ENCODE peak calls at places on chromosomes 7 and 10, in six cellular contexts. One of them, this sample, is unnamed.
A peak's percentile ranks its signal among the peaks of the same experiment; 100 is the strongest.

GRCh38 chr7:54944179-54944578 is 74.6 kb upstream of the EGFR start:
- DNase-seq in HepG2: no peak
- DNase-seq in HCT116: no peak
- DNase-seq in GM12878: no peak
- DNase-seq in K562: no peak
- DNase-seq in H1: no peak
- DNase-seq in this sample: no peak

GRCh38 chr10:2978574-2979266 is 88.6 kb upstream of the PFKP start:
- DNase-seq in HepG2: no peak
- DNase-seq in HCT116: no peak
- DNase-seq in GM12878: no peak
- DNase-seq in K562: no peak
- DNase-seq in H1: no peak
- DNase-seq in this sample: no peak

GRCh38 chr10:118773041-118773440 is 18.3 kb upstream of the CACUL1 start:
- DNase-seq in HepG2: no peak
- DNase-seq in HCT116: no peak
- DNase-seq in GM12878: no peak
- DNase-seq in K562: no peak
- DNase-seq in H1: no peak
- DNase-seq in this sample: no peak

GRCh38 chr10:103793429-103793828 is 61.9 kb downstream of the SH3PXD2A start:
- DNase-seq in HepG2: peak; percentile 62
- DNase-seq in HCT116: no peak
- DNase-seq in GM12878: no peak
- DNase-seq in K562: no peak
- DNase-seq in H1: no peak
- DNase-seq in this sample: no peak

GRCh38 chr10:104630731-104631130 is 10.4 kb upstream of the SORCS3 start:
- DNase-seq in HepG2: no peak
- DNase-seq in HCT116: no peak
- DNase-seq in GM12878: no peak
- DNase-seq in K562: no peak
- DNase-seq in H1: no peak
- DNase-seq in this sample: no peak

GRCh38 chr10:30821994-30822692 is 192.6 kb upstream of the LYZL2 start:
- DNase-seq in HepG2: no peak
- DNase-seq in HCT116: no peak
- DNase-seq in GM12878: no peak
- DNase-seq in K562: no peak
- DNase-seq in H1: no peak
- DNase-seq in this sample: no peak

GRCh38 chr10:15710455-15710854 is 9.3 kb downstream of the ITGA8 start:
- DNase-seq in HepG2: no peak
- DNase-seq in HCT116: no peak
- DNase-seq in GM12878: no peak
- DNase-seq in K562: no peak
- DNase-seq in H1: no peak
- DNase-seq in this sample: no peak

GRCh38 chr7:50507898-50508470 is 57.2 kb downstream of the DDC start:
- DNase-seq in HepG2: no peak
- DNase-seq in HCT116: no peak
- DNase-seq in GM12878: no peak
- DNase-seq in K562: no peak
- DNase-seq in H1: no peak
- DNase-seq in this sample: no peak

GRCh38 chr7:20260219-20260618 is 43.0 kb upstream of the MACC1 start:
- DNase-seq in HepG2: no peak
- DNase-seq in HCT116: no peak
- DNase-seq in GM12878: no peak
- DNase-seq in K562: no peak
- DNase-seq in H1: no peak
- DNase-seq in this sample: no peak

GRCh38 chr10:18332048-18332447 is 191.8 kb downstream of the CACNB2 start:
- DNase-seq in HepG2: no peak
- DNase-seq in HCT116: no peak
- DNase-seq in GM12878: no peak
- DNase-seq in K562: no peak
- DNase-seq in H1: no peak
- DNase-seq in this sample: no peak

GRCh38 chr7:54541941-54542618 is at the start of gene VSTM2A:
- DNase-seq in HepG2: no peak
- DNase-seq in HCT116: no peak
- DNase-seq in GM12878: no peak
- DNase-seq in K562: no peak
- DNase-seq in H1: peak; percentile 79
- DNase-seq in this sample: peak; percentile 63

GRCh38 chr10:124283215-124284046 is 135.3 kb downstream of the OAT start:
- DNase-seq in HepG2: no peak
- DNase-seq in HCT116: no peak
- DNase-seq in GM12878: no peak
- DNase-seq in K562: no peak
- DNase-seq in H1: no peak
- DNase-seq in this sample: no peak

GRCh38 chr10:25805986-25806385 is 128.0 kb upstream of the MYO3A start:
- DNase-seq in HepG2: no peak
- DNase-seq in HCT116: no peak
- DNase-seq in GM12878: no peak
- DNase-seq in K562: no peak
- DNase-seq in H1: no peak
- DNase-seq in this sample: no peak

GRCh38 chr7:30028749-30029635 is 780 bp downstream of the PLEKHA8 start:
- DNase-seq in HepG2: peak; percentile 71
- DNase-seq in HCT116: peak; percentile 12
- DNase-seq in GM12878: no peak
- DNase-seq in K562: no peak
- DNase-seq in H1: no peak
- DNase-seq in this sample: no peak

GRCh38 chr7:128030999-128031681 is at the start of gene LRRC4:
- DNase-seq in HepG2: no peak
- DNase-seq in HCT116: no peak
- DNase-seq in GM12878: no peak
- DNase-seq in K562: no peak
- DNase-seq in H1: no peak
- DNase-seq in this sample: no peak

GRCh38 chr10:22605168-22605567 is 109.2 kb downstream of the PIP4K2A start:
- DNase-seq in HepG2: no peak
- DNase-seq in HCT116: no peak
- DNase-seq in GM12878: peak; percentile 82
- DNase-seq in K562: no peak
- DNase-seq in H1: no peak
- DNase-seq in this sample: no peak

GRCh38 chr7:128829391-128830166 is 627 bp upstream of the FLNC start:
- DNase-seq in HepG2: no peak
- DNase-seq in HCT116: no peak
- DNase-seq in GM12878: no peak
- DNase-seq in K562: peak; percentile 59
- DNase-seq in H1: no peak
- DNase-seq in this sample: no peak

GRCh38 chr10:60175418-60175817 is 214.3 kb downstream of the ANK3 start:
- DNase-seq in HepG2: no peak
- DNase-seq in HCT116: no peak
- DNase-seq in GM12878: no peak
- DNase-seq in K562: no peak
- DNase-seq in H1: no peak
- DNase-seq in this sample: no peak

GRCh38 chr10:11242443-11243386 is 225.0 kb downstream of the CELF2 start:
- DNase-seq in HepG2: no peak
- DNase-seq in HCT116: no peak
- DNase-seq in GM12878: peak; percentile 90
- DNase-seq in K562: no peak
- DNase-seq in H1: no peak
- DNase-seq in this sample: no peak

GRCh38 chr10:14822879-14823755 is 14.7 kb downstream of the CDNF start:
- DNase-seq in HepG2: peak; percentile 12
- DNase-seq in HCT116: peak; percentile 16
- DNase-seq in GM12878: no peak
- DNase-seq in K562: no peak
- DNase-seq in H1: no peak
- DNase-seq in this sample: no peak

GRCh38 chr10:106836923-106837322 is 327.6 kb downstream of the SORCS1 start:
- DNase-seq in HepG2: no peak
- DNase-seq in HCT116: no peak
- DNase-seq in GM12878: peak; percentile 83
- DNase-seq in K562: no peak
- DNase-seq in H1: no peak
- DNase-seq in this sample: no peak

GRCh38 chr7:149126662-149127321 is 668 bp upstream of the ZNF425 start:
- DNase-seq in HepG2: no peak
- DNase-seq in HCT116: no peak
- DNase-seq in GM12878: no peak
- DNase-seq in K562: peak; percentile 90
- DNase-seq in H1: peak; percentile 73
- DNase-seq in this sample: no peak

GRCh38 chr7:30594055-30594539 is 581 bp upstream of the GARS1 start:
- DNase-seq in HepG2: peak; percentile 60
- DNase-seq in HCT116: no peak
- DNase-seq in GM12878: peak; percentile 23
- DNase-seq in K562: peak; percentile 39
- DNase-seq in H1: peak; percentile 70
- DNase-seq in this sample: peak; percentile 52

GRCh38 chr10:102595914-102596313 is 48.4 kb upstream of the TRIM8 start:
- DNase-seq in HepG2: no peak
- DNase-seq in HCT116: no peak
- DNase-seq in GM12878: no peak
- DNase-seq in K562: no peak
- DNase-seq in H1: no peak
- DNase-seq in this sample: peak; percentile 25

GRCh38 chr7:134362587-134363483 is 46.1 kb upstream of the SLC35B4 start:
- DNase-seq in HepG2: no peak
- DNase-seq in HCT116: no peak
- DNase-seq in GM12878: no peak
- DNase-seq in K562: no peak
- DNase-seq in H1: no peak
- DNase-seq in this sample: no peak

GRCh38 chr10:31146496-31147219 is 115.0 kb upstream of the ZNF438 start:
- DNase-seq in HepG2: no peak
- DNase-seq in HCT116: peak; percentile 60
- DNase-seq in GM12878: no peak
- DNase-seq in K562: no peak
- DNase-seq in H1: no peak
- DNase-seq in this sample: no peak

GRCh38 chr7:68542831-68543230 is 1055.4 kb upstream of the AUTS2 start:
- DNase-seq in HepG2: no peak
- DNase-seq in HCT116: no peak
- DNase-seq in GM12878: no peak
- DNase-seq in K562: no peak
- DNase-seq in H1: no peak
- DNase-seq in this sample: no peak

GRCh38 chr7:101537205-101537604 is 91.9 kb downstream of the MYL10 start:
- DNase-seq in HepG2: peak; percentile 78
- DNase-seq in HCT116: no peak
- DNase-seq in GM12878: no peak
- DNase-seq in K562: no peak
- DNase-seq in H1: no peak
- DNase-seq in this sample: no peak

GRCh38 chr7:118626739-118627138 is 402.2 kb downstream of the ANKRD7 start:
- DNase-seq in HepG2: no peak
- DNase-seq in HCT116: no peak
- DNase-seq in GM12878: no peak
- DNase-seq in K562: no peak
- DNase-seq in H1: no peak
- DNase-seq in this sample: no peak

GRCh38 chr7:230274-230673 is 37.9 kb downstream of the FAM20C start:
- DNase-seq in HepG2: no peak
- DNase-seq in HCT116: no peak
- DNase-seq in GM12878: no peak
- DNase-seq in K562: no peak
- DNase-seq in H1: no peak
- DNase-seq in this sample: no peak

GRCh38 chr10:83012866-83013265 is 1126.4 kb upstream of the GHITM start:
- DNase-seq in HepG2: no peak
- DNase-seq in HCT116: no peak
- DNase-seq in GM12878: no peak
- DNase-seq in K562: no peak
- DNase-seq in H1: no peak
- DNase-seq in this sample: peak; percentile 8

DNA sequence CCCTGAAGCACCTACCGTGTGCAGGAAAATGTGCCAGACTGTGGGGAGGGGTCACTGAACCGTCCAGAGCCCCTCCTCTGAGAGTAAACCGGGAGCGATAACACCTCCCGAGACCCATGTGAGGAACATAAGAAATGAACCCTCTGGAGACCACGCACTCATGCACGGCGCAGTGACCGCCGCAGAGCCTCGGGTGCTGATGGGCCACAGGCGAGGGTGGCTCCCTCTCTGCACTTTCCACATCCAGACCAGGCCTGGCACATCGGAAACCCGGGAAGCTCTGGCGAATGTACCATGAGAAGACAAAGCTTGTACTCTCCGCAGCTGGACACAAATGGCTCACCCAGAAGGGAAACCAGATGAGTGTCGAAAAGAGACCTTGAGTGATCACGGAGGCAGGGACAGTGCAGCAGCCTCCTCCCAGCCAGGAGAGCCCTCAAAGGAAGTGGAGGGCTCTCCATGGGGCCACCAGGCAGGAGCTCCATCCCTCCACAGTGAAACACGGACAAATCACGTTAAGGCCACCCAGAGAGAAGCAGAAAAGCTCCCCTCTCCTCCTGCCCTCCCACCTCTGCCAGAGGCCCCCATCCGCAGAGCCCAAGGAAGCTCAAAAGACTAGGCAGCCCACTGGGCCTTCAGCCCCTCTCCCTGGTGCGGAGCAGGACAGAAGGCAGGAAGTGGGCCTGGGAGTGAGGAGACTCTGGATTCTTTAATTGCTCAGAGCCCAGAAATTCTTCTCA is 178.1 kb upstream of the PPP2R2D start:
- DNase-seq in HepG2: no peak
- DNase-seq in HCT116: no peak
- DNase-seq in GM12878: no peak
- DNase-seq in K562: no peak
- DNase-seq in H1: no peak
- DNase-seq in this sample: no peak
- TF ChIP-seq ZNF274 in HepG2: no peak
- TF ChIP-seq ZNF274 in HCT116: no peak
- TF ChIP-seq ZNF274 in GM12878: no peak
- TF ChIP-seq ZNF274 in K562: no peak
- TF ChIP-seq ZNF274 in H1: no peak
- TF ChIP-seq ZNF274 in this sample: no peak

GRCh38 chr7:40749877-40750276 is 615.1 kb downstream of the SUGCT start:
- DNase-seq in HepG2: no peak
- DNase-seq in HCT116: no peak
- DNase-seq in GM12878: no peak
- DNase-seq in K562: no peak
- DNase-seq in H1: no peak
- DNase-seq in this sample: no peak
- TF ChIP-seq ZNF274 in HepG2: no peak
- TF ChIP-seq ZNF274 in HCT116: no peak
- TF ChIP-seq ZNF274 in GM12878: no peak
- TF ChIP-seq ZNF274 in K562: no peak
- TF ChIP-seq ZNF274 in H1: no peak
- TF ChIP-seq ZNF274 in this sample: no peak

GRCh38 chr7:37182011-37182478 is 266.6 kb downstream of the ELMO1 start:
- DNase-seq in HepG2: peak; percentile 74
- DNase-seq in HCT116: peak; percentile 71
- DNase-seq in GM12878: peak; percentile 27
- DNase-seq in K562: peak; percentile 83
- DNase-seq in H1: peak; percentile 95
- DNase-seq in this sample: peak; percentile 91
- TF ChIP-seq ZNF274 in HepG2: no peak
- TF ChIP-seq ZNF274 in HCT116: no peak
- TF ChIP-seq ZNF274 in GM12878: no peak
- TF ChIP-seq ZNF274 in K562: no peak
- TF ChIP-seq ZNF274 in H1: no peak
- TF ChIP-seq ZNF274 in this sample: no peak

GRCh38 chr7:103551006-103551405 is 105.0 kb upstream of the SLC26A5 start:
- DNase-seq in HepG2: no peak
- DNase-seq in HCT116: no peak
- DNase-seq in GM12878: no peak
- DNase-seq in K562: no peak
- DNase-seq in H1: no peak
- DNase-seq in this sample: no peak
- TF ChIP-seq ZNF274 in HepG2: no peak
- TF ChIP-seq ZNF274 in HCT116: no peak
- TF ChIP-seq ZNF274 in GM12878: no peak
- TF ChIP-seq ZNF274 in K562: no peak
- TF ChIP-seq ZNF274 in H1: no peak
- TF ChIP-seq ZNF274 in this sample: no peak

This sample was measured in NT2/D1.